ENCODE peak calls at places on chromosomes 11 and 22, in four cellular contexts. One of them, this sample, is unnamed.

GRCh38 chr11:15412054-15412453 is 297.3 kb downstream of the INSC start:
- DNase-seq in AG09309: no peak
- DNase-seq in tibial nerve: no peak
- DNase-seq in lower lobe of right lung: no peak
- DNase-seq in this sample: no peak

GRCh38 chr22:48663297-48663696 is 1164.4 kb downstream of the BRD1 start:
- DNase-seq in AG09309: no peak
- DNase-seq in tibial nerve: no peak
- DNase-seq in lower lobe of right lung: no peak
- DNase-seq in this sample: no peak

GRCh38 chr11:10908215-10908990 is 50.5 kb upstream of the ZBED5 start:
- DNase-seq in AG09309: peak
- DNase-seq in tibial nerve: no peak
- DNase-seq in lower lobe of right lung: no peak
- DNase-seq in this sample: no peak

GRCh38 chr22:30717952-30718351 is 23.3 kb downstream of the OSBP2 start:
- DNase-seq in AG09309: no peak
- DNase-seq in tibial nerve: no peak
- DNase-seq in lower lobe of right lung: no peak
- DNase-seq in this sample: no peak

GRCh38 chr22:48885919-48886305 is 941.8 kb downstream of the BRD1 start:
- DNase-seq in AG09309: no peak
- DNase-seq in tibial nerve: no peak
- DNase-seq in lower lobe of right lung: peak
- DNase-seq in this sample: no peak

GRCh38 chr22:17748555-17749353 is 25.5 kb downstream of the BID start:
- DNase-seq in AG09309: no peak
- DNase-seq in tibial nerve: no peak
- DNase-seq in lower lobe of right lung: no peak
- DNase-seq in this sample: no peak

GRCh38 chr22:27760474-27760873 is 41.1 kb downstream of the MN1 start:
- DNase-seq in AG09309: no peak
- DNase-seq in tibial nerve: no peak
- DNase-seq in lower lobe of right lung: no peak
- DNase-seq in this sample: no peak

GRCh38 chr22:27615408-27615807 is 186.1 kb downstream of the MN1 start:
- DNase-seq in AG09309: no peak
- DNase-seq in tibial nerve: no peak
- DNase-seq in lower lobe of right lung: no peak
- DNase-seq in this sample: no peak

GRCh38 chr11:12377106-12377823 is at the start of gene PARVA:
- DNase-seq in AG09309: peak
- DNase-seq in tibial nerve: peak
- DNase-seq in lower lobe of right lung: peak
- DNase-seq in this sample: peak

GRCh38 chr11:40867991-40868685 is 591.3 kb downstream of the LRRC4C start:
- DNase-seq in AG09309: no peak
- DNase-seq in tibial nerve: no peak
- DNase-seq in lower lobe of right lung: no peak
- DNase-seq in this sample: no peak

GRCh38 chr22:24423519-24424000 is 3.8 kb upstream of the ADORA2A start:
- DNase-seq in AG09309: no peak
- DNase-seq in tibial nerve: no peak
- DNase-seq in lower lobe of right lung: peak
- DNase-seq in this sample: no peak

GRCh38 chr11:59965424-59965823 is 1.6 kb downstream of the OOSP4A start:
- DNase-seq in AG09309: no peak
- DNase-seq in tibial nerve: no peak
- DNase-seq in lower lobe of right lung: no peak
- DNase-seq in this sample: no peak

DNA sequence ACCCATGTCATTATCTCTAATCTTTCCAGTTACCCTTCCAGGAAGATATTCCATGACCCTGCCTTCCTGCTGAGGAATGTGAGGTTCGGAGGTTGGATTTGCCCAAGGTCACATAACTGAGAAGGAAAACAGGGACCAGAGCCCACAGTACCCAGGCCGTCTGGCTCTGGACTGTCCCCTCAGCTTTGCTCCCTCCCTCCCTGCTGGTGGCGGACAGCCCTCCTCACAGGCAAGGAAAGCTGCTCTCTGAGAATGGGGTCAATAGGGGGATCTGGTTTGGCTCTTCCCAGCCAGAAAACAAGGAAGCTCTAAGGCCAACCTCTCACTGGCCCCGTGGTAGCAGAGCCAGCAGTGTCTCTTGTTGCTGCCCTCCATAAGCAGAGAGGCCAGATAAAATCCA is 63.3 kb downstream of the SYN3 start:
- DNase-seq in AG09309: no peak
- DNase-seq in tibial nerve: no peak
- DNase-seq in lower lobe of right lung: no peak
- DNase-seq in this sample: no peak
- TF ChIP-seq CTCF in AG09309: no peak
- TF ChIP-seq CTCF in tibial nerve: no peak
- TF ChIP-seq CTCF in lower lobe of right lung: no peak
- TF ChIP-seq CTCF in this sample: no peak

DNA sequence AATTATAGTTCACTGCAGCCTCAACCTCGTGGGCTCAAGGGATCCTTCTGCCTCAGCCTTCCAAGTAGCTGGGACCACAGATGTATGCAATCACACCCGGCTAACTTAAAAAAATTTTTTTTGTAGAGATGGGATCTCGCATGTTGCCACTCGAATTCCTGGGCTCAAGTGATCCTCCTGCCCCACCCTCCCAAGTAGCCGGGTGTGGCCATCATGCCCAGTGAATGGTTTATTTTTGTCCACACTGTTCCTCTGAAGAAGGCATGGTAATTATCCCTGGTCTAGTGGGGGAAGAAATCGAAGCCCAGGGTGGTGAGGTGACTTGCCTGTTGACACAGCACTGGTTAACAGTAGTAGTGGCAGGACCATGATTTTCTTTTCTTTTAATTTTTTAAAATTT is 1.9 kb downstream of the SAC3D1 start:
- DNase-seq in AG09309: no peak
- DNase-seq in tibial nerve: no peak
- DNase-seq in lower lobe of right lung: no peak
- DNase-seq in this sample: no peak
- H3K4me3 ChIP-seq in AG09309: no peak
- H3K4me3 ChIP-seq in tibial nerve: no peak
- H3K4me3 ChIP-seq in lower lobe of right lung: no peak
- H3K4me3 ChIP-seq in this sample: no peak

GRCh38 chr11:70104961-70105360 is 26.8 kb downstream of the ANO1 start:
- DNase-seq in AG09309: no peak
- DNase-seq in tibial nerve: no peak
- DNase-seq in lower lobe of right lung: no peak
- DNase-seq in this sample: no peak

GRCh38 chr11:70105755-70106571 is 27.8 kb downstream of the ANO1 start:
- DNase-seq in AG09309: no peak
- DNase-seq in tibial nerve: no peak
- DNase-seq in lower lobe of right lung: no peak
- DNase-seq in this sample: no peak

GRCh38 chr11:70105369-70105754 is 27.2 kb downstream of the ANO1 start:
- DNase-seq in AG09309: no peak
- DNase-seq in tibial nerve: no peak
- DNase-seq in lower lobe of right lung: no peak
- DNase-seq in this sample: no peak

GRCh38 chr11:70103256-70103975 is 25.3 kb downstream of the ANO1 start:
- DNase-seq in AG09309: no peak
- DNase-seq in tibial nerve: no peak
- DNase-seq in lower lobe of right lung: no peak
- DNase-seq in this sample: no peak

DNA sequence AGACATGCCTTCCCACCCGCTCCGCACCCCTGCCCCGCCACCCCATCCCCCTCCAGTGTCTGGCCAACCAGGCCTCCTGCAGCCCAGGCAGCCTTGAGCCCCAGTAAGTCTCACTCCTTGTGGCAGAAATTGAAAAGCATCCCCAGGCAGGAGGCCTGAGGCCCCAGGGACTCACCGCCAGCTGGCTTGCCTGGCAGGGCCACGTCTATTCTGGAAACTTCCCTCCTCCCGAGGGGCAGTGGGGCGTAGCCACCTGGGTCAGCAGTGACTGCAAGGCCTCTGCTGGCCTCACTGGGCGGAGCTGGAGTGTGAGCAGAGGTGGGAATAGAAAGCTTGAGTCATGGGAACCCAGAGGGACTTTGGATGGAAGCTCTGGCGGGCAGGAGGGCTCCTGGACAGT is 26.3 kb downstream of the ANO1 start:
- DNase-seq in AG09309: no peak
- DNase-seq in tibial nerve: no peak
- DNase-seq in lower lobe of right lung: no peak
- DNase-seq in this sample: no peak
- TF ChIP-seq CTCF in AG09309: no peak
- TF ChIP-seq CTCF in tibial nerve: no peak
- TF ChIP-seq CTCF in lower lobe of right lung: no peak
- TF ChIP-seq CTCF in this sample: no peak

GRCh38 chr11:34728609-34729008 is 107.7 kb downstream of the EHF start:
- DNase-seq in AG09309: no peak
- DNase-seq in tibial nerve: no peak
- DNase-seq in lower lobe of right lung: no peak
- DNase-seq in this sample: no peak

GRCh38 chr11:34721646-34722045 is 100.8 kb downstream of the EHF start:
- DNase-seq in AG09309: no peak
- DNase-seq in tibial nerve: no peak
- DNase-seq in lower lobe of right lung: no peak
- DNase-seq in this sample: no peak

GRCh38 chr11:34719303-34719848 is 98.5 kb downstream of the EHF start:
- DNase-seq in AG09309: no peak
- DNase-seq in tibial nerve: no peak
- DNase-seq in lower lobe of right lung: no peak
- DNase-seq in this sample: no peak

GRCh38 chr11:34727228-34727737 is 106.4 kb downstream of the EHF start:
- DNase-seq in AG09309: no peak
- DNase-seq in tibial nerve: no peak
- DNase-seq in lower lobe of right lung: no peak
- DNase-seq in this sample: no peak

GRCh38 chr11:34724973-34725372 is 104.1 kb downstream of the EHF start:
- DNase-seq in AG09309: no peak
- DNase-seq in tibial nerve: no peak
- DNase-seq in lower lobe of right lung: no peak
- DNase-seq in this sample: no peak
- H3K4me3 ChIP-seq in AG09309: no peak
- H3K4me3 ChIP-seq in tibial nerve: no peak
- H3K4me3 ChIP-seq in lower lobe of right lung: no peak
- H3K4me3 ChIP-seq in this sample: no peak

GRCh38 chr11:87180743-87181142 is 143.0 kb downstream of the TMEM135 start:
- DNase-seq in AG09309: peak
- DNase-seq in tibial nerve: no peak
- DNase-seq in lower lobe of right lung: no peak
- DNase-seq in this sample: no peak
- TF ChIP-seq CTCF in AG09309: no peak
- TF ChIP-seq CTCF in tibial nerve: no peak
- TF ChIP-seq CTCF in lower lobe of right lung: no peak
- TF ChIP-seq CTCF in this sample: no peak

GRCh38 chr22:25680949-25681348 is 61.0 kb upstream of the MYO18B start:
- DNase-seq in AG09309: no peak
- DNase-seq in tibial nerve: no peak
- DNase-seq in lower lobe of right lung: no peak
- DNase-seq in this sample: no peak
- H3K4me3 ChIP-seq in AG09309: no peak
- H3K4me3 ChIP-seq in tibial nerve: no peak
- H3K4me3 ChIP-seq in lower lobe of right lung: no peak
- H3K4me3 ChIP-seq in this sample: no peak

GRCh38 chr22:40478456-40479125 is 108.2 kb downstream of the SGSM3 start:
- DNase-seq in AG09309: no peak
- DNase-seq in tibial nerve: no peak
- DNase-seq in lower lobe of right lung: no peak
- DNase-seq in this sample: no peak

GRCh38 chr22:40477683-40478348 is 107.4 kb downstream of the SGSM3 start:
- DNase-seq in AG09309: no peak
- DNase-seq in tibial nerve: no peak
- DNase-seq in lower lobe of right lung: no peak
- DNase-seq in this sample: no peak

GRCh38 chr22:40479887-40480538 is 109.6 kb downstream of the SGSM3 start:
- DNase-seq in AG09309: no peak
- DNase-seq in tibial nerve: no peak
- DNase-seq in lower lobe of right lung: no peak
- DNase-seq in this sample: no peak

GRCh38 chr22:40480996-40481395 is 110.6 kb downstream of the SGSM3 start:
- DNase-seq in AG09309: no peak
- DNase-seq in tibial nerve: no peak
- DNase-seq in lower lobe of right lung: no peak
- DNase-seq in this sample: no peak

DNA sequence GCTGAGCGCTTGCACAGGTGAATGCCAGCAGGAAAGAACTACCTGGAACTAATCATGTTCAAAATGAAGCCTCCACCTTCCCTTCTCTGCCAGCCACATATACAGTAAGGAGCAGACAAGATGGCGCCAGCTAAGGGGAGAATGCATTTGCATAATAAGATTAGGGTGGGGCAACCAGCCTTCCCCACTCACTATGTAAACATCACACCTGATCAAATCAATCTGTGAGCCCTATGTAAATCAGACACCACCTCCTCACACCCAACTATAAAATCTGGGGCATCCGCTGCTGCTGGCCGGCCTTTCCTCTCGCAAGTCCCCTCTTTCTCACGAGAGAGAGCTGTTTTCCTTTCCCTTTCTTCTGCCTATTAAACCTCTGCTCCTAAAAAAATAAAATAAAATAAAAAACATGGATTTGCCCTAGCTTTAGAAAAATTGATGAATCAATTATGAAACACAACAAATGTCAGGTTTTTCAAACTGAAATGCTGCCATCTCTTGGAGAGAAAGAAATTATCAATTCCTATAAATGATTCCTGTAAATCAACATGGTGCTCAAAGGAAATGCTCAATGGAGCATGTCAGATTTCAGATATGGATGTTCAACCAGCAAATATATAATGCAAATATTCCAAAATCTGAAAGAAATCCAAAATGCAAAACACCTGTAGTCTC is 108.9 kb downstream of the SGSM3 start:
- DNase-seq in AG09309: no peak
- DNase-seq in tibial nerve: no peak
- DNase-seq in lower lobe of right lung: no peak
- DNase-seq in this sample: no peak
- TF ChIP-seq CTCF in AG09309: no peak
- TF ChIP-seq CTCF in tibial nerve: no peak
- TF ChIP-seq CTCF in lower lobe of right lung: no peak
- TF ChIP-seq CTCF in this sample: no peak

GRCh38 chr11:120259988-120260565 is 20.1 kb downstream of the POU2F3 start:
- DNase-seq in AG09309: no peak
- DNase-seq in tibial nerve: no peak
- DNase-seq in lower lobe of right lung: no peak
- DNase-seq in this sample: no peak
- H3K4me3 ChIP-seq in AG09309: no peak
- H3K4me3 ChIP-seq in tibial nerve: no peak
- H3K4me3 ChIP-seq in lower lobe of right lung: no peak
- H3K4me3 ChIP-seq in this sample: no peak

GRCh38 chr11:110566577-110566976 is 136.8 kb downstream of the FDX1 start:
- DNase-seq in AG09309: no peak
- DNase-seq in tibial nerve: no peak
- DNase-seq in lower lobe of right lung: no peak
- DNase-seq in this sample: no peak

GRCh38 chr11:110571286-110571685 is 141.0 kb downstream of the ARHGAP20 start:
- DNase-seq in AG09309: no peak
- DNase-seq in tibial nerve: no peak
- DNase-seq in lower lobe of right lung: no peak
- DNase-seq in this sample: no peak

GRCh38 chr11:110564676-110565343 is 135.1 kb downstream of the FDX1 start:
- DNase-seq in AG09309: no peak
- DNase-seq in tibial nerve: no peak
- DNase-seq in lower lobe of right lung: no peak
- DNase-seq in this sample: no peak

GRCh38 chr11:110565344-110565684 is 135.6 kb downstream of the FDX1 start:
- DNase-seq in AG09309: peak
- DNase-seq in tibial nerve: no peak
- DNase-seq in lower lobe of right lung: no peak
- DNase-seq in this sample: no peak

GRCh38 chr11:110565690-110566336 is 136.1 kb downstream of the FDX1 start:
- DNase-seq in AG09309: no peak
- DNase-seq in tibial nerve: no peak
- DNase-seq in lower lobe of right lung: peak
- DNase-seq in this sample: no peak
- TF ChIP-seq CTCF in AG09309: no peak
- TF ChIP-seq CTCF in tibial nerve: no peak
- TF ChIP-seq CTCF in lower lobe of right lung: no peak
- TF ChIP-seq CTCF in this sample: no peak

This sample was measured in dorsolateral prefrontal cortex.